ENCODE peak calls at places on chromosomes 6 and 20, in six cellular contexts. K, U, F, B, G and Q are unnamed samples.

GRCh38 chr20:50817776-50818172 is 22.9 kb downstream of the BCAS4 start:
- DNase-seq in K (no peak), U (no peak), F (no peak), B (no peak), G (no peak), Q (no peak)

GRCh38 chr20:60073086-60073485 is 114.9 kb downstream of the CDH26 start:
- DNase-seq in K (peak; percentile 50), U (no peak), F (no peak), B (no peak), G (no peak), Q (no peak)

GRCh38 chr6:122798099-122798641 is 9.1 kb downstream of the SMPDL3A start:
- DNase-seq in K (no peak), U (peak; percentile 65), F (no peak), B (no peak), G (peak; percentile 83), Q (peak; percentile 4)

GRCh38 chr6:18674346-18674745 is 287.2 kb downstream of the RNF144B start:
- DNase-seq in K (no peak), U (no peak), F (no peak), B (no peak), G (no peak), Q (no peak)

GRCh38 chr20:3371757-3372156 is 35.7 kb downstream of the DNAAF9 start:
- DNase-seq in K (no peak), U (no peak), F (no peak), B (no peak), G (no peak), Q (no peak)

GRCh38 chr6:39493174-39493573 is 170.7 kb upstream of the KCNK16 start:
- DNase-seq in K (no peak), U (no peak), F (no peak), B (no peak), G (no peak), Q (no peak)

GRCh38 chr6:168120390-168121307 is 41.6 kb upstream of the FRMD1 start:
- DNase-seq in K (peak; percentile 60), U (no peak), F (no peak), B (no peak), G (no peak), Q (no peak)

GRCh38 chr6:221531-222349 is 70.5 kb upstream of the DUSP22 start:
- DNase-seq in K (no peak), U (no peak), F (no peak), B (no peak), G (no peak), Q (no peak)

GRCh38 chr20:50580016-50580747 is 70.0 kb downstream of the PTPN1 start:
- DNase-seq in K (peak; percentile 92), U (peak; percentile 67), F (peak; percentile 82), B (peak; percentile 60), G (peak; percentile 42), Q (peak; percentile 64)

GRCh38 chr6:16533721-16534136 is 227.5 kb downstream of the ATXN1 start:
- DNase-seq in K (no peak), U (no peak), F (no peak), B (no peak), G (no peak), Q (no peak)

GRCh38 chr6:154868143-154868594 is 126.9 kb upstream of the TIAM2 start:
- DNase-seq in K (no peak), U (no peak), F (peak; percentile 42), B (no peak), G (peak; percentile 12), Q (no peak)

GRCh38 chr6:29641430-29642213 is 8.6 kb upstream of the GABBR1 start:
- DNase-seq in K (no peak), U (no peak), F (peak; percentile 26), B (no peak), G (no peak), Q (no peak)

GRCh38 chr6:154757352-154758095 is 24.3 kb downstream of the SCAF8 start:
- DNase-seq in K (no peak), U (no peak), F (no peak), B (no peak), G (no peak), Q (no peak)

GRCh38 chr6:151164383-151164782 is 75.4 kb upstream of the AKAP12 start:
- DNase-seq in K (no peak), U (no peak), F (no peak), B (no peak), G (no peak), Q (no peak)

GRCh38 chr6:68333444-68333843 is 301.6 kb upstream of the ADGRB3 start:
- DNase-seq in K (no peak), U (no peak), F (no peak), B (no peak), G (no peak), Q (no peak)

GRCh38 chr20:8722277-8722928 is 346.5 kb upstream of the PLCB4 start:
- DNase-seq in K (no peak), U (no peak), F (peak; percentile 35), B (no peak), G (peak; percentile 59), Q (peak; percentile 12)

GRCh38 chr6:110432285-110432899 is 17.0 kb upstream of the DDO start:
- DNase-seq in K (no peak), U (no peak), F (no peak), B (no peak), G (no peak), Q (no peak)

GRCh38 chr6:152089992-152090391 is 282.5 kb downstream of the ESR1 start:
- DNase-seq in K (peak; percentile 89), U (no peak), F (no peak), B (no peak), G (no peak), Q (no peak)

GRCh38 chr6:131013495-131013894 is 49.5 kb downstream of the EPB41L2 start:
- DNase-seq in K (no peak), U (no peak), F (no peak), B (peak; percentile 70), G (no peak), Q (no peak)

GRCh38 chr6:33314515-33314942 is 651 bp upstream of the TAPBP start:
- DNase-seq in K (peak; percentile 93), U (peak; percentile 45), F (peak; percentile 62), B (peak; percentile 68), G (no peak), Q (peak; percentile 35)

GRCh38 chr20:18613553-18613952 is 25.7 kb downstream of the DTD1 start:
- DNase-seq in K (peak; percentile 3), U (no peak), F (no peak), B (no peak), G (no peak), Q (no peak)

GRCh38 chr6:151440930-151441329 is 11.0 kb downstream of the RMND1 start:
- DNase-seq in K (no peak), U (no peak), F (no peak), B (no peak), G (no peak), Q (no peak)

DNA sequence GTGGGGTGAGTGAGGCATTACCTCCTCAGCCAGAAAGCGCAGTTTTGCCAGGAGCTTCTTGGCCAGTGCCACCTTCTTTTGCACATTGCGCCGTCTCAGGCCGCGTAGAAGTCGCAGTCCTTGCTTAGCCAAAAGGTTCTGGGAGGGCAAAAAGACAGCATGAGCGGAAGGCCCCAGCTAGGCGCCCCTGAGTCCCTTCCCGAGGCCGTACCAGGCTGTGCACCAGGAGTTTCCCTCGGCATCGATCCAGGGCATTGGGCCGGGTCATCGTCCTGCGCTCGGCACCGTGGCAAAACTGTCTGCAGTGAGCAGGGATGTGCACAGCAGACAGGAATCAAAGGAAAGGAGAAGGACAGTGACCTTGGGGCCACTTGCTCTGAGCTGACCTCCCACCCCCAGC is 20.2 kb upstream of the SPAG4 start:
- DNase-seq in K (no peak), U (no peak), F (no peak), B (no peak), G (no peak), Q (no peak)
- TF ChIP-seq POLR2A in K (no peak), U (no peak), F (no peak), B (no peak), G (no peak), Q (no peak)

GRCh38 chr6:71406871-71407860 is 118.6 kb downstream of the OGFRL1 start:
- DNase-seq in K (no peak), U (no peak), F (no peak), B (no peak), G (no peak), Q (peak; percentile 12)
- TF ChIP-seq POLR2A in K (no peak), U (no peak), F (no peak), B (no peak), G (no peak), Q (no peak)

DNA sequence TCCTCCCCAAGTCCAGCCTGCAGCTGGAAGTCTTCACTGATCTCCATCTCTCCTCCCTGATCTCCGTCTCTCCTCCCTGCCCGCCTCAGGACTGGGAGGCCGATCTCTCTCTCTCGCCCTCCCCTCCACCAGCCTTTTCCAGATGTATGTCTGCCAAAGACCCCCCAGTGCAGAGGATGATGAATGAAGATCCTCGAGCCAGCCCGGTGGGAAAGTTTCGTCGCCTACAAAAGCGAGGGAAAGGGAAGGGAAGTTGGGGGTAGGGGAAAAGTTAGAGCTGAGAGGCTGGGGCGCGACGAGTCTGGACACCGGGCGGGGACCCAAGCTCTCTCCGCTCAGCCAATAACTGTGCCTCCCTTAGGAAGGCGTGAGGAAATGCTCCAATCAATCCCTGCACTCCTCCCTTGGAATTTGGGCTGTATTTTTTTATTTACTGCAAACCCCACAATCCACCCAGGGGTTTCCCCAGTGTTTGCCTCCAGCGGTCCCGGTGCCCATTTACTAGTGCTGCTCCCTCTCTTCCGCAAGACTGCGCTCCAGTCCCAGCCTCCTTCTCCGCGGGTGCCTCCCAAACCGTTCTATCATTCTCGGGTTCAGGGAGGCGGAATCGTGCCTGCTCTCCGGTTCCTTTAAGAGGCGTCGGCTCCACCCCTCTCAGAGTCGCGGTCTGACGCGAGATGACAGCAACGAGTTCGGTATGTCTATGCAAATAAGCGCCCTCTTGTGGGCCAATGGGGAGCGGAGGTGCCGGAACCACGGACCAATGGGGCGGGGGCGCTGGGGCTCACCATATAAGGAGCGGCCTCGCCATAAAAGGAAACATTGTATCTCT is at the start of gene SRF:
- DNase-seq in K (peak; percentile 100), U (peak; percentile 99), F (peak; percentile 68), B (peak; percentile 99), G (peak; percentile 98), Q (peak; percentile 81)
- TF ChIP-seq POLR2A in K (no peak), U (no peak), F (peak; percentile 87), B (no peak), G (peak; percentile 12), Q (no peak)

GRCh38 chr6:99563056-99563723 is 5.3 kb downstream of the CCNC start:
- DNase-seq in K (no peak), U (no peak), F (no peak), B (no peak), G (no peak), Q (no peak)

GRCh38 chr6:99573980-99574617 is 5.6 kb upstream of the CCNC start:
- DNase-seq in K (no peak), U (no peak), F (no peak), B (no peak), G (no peak), Q (no peak)

DNA sequence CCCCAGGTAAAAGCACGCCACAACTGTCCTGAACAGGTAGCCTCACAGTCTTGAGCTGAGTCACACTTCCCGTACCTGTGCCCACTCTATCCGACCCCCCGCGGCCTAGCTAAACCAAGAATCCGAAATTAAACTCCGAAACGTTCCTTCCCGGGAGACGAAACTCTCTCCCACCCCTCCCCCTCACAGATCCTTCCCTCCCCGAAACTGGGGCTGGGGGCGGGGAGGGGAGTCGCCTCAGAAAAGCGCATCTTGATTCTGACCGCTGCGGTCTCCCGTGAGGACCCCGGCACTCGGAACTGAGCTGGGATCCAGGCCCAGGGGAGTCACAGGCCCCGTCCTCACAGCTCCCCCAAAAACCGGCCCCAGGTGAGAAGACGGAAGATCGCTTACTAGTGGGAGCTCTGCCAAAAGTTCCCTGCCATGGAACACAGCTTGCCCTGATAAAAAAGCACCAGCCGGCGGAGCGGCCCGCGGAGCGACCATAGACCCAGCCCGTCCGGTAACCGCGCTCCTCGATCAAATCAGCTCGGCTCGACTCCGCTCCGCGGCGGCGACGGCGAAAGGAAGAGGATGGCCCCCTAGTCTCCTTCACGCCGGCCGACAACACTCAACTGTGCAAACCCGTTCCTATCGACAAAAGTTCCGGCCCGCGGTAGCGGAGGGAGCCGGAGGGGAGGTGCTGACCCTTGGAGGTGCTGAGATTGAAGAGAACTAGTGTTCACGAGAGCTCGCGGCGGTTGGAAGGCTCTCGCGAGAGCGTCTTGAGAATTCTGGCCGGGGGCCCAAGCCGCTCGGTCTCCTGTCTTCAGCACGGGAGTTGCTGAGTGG is at the start of gene CCNC:
- DNase-seq in K (peak; percentile 99), U (peak; percentile 91), F (peak; percentile 84), B (peak; percentile 92), G (peak; percentile 95), Q (peak; percentile 70)
- TF ChIP-seq POLR2A in K (no peak), U (peak; percentile 84), F (peak; percentile 93), B (peak; percentile 51), G (peak; percentile 85), Q (peak; percentile 79)